ENCODE peak calls at places on chromosomes 11 and 22, in nine cellular contexts. A, R, F, P, C, N, T, G and B are unnamed samples.

GRCh38 chr11:75428301-75428724 is 4.7 kb downstream of the KLHL35 start:
- DNase-seq in F (peak; percentile 90), N (peak; percentile 89), A (peak; percentile 93), P (no peak), T (peak; percentile 99), G (no peak), C (peak; percentile 78), R (peak; percentile 91), B (peak; percentile 76)

GRCh38 chr22:48685767-48686166 is 1141.9 kb downstream of the BRD1 start:
- DNase-seq in N (no peak), R (no peak), P (no peak), F (no peak), A (no peak), T (no peak), C (no peak), G (no peak), B (no peak)

GRCh38 chr11:134759314-134759713 is 347.3 kb upstream of the B3GAT1 start:
- DNase-seq in G (no peak), F (no peak), R (no peak), A (no peak), N (no peak), P (no peak), T (no peak), C (no peak), B (no peak)

GRCh38 chr11:63868399-63869064 is 29.6 kb downstream of the MARK2 start:
- DNase-seq in A (no peak), F (no peak), C (no peak), R (peak; percentile 22), T (no peak), P (no peak), G (no peak), N (no peak), B (no peak)

GRCh38 chr11:115297330-115297729 is 206.9 kb downstream of the CADM1 start:
- DNase-seq in N (no peak), P (no peak), A (no peak), T (no peak), C (no peak), R (no peak), F (no peak), G (no peak), B (no peak)

GRCh38 chr11:67646535-67647336 is 3.8 kb downstream of the ACY3 start:
- DNase-seq in R (peak; percentile 69), F (no peak), T (no peak), A (no peak), P (no peak), C (no peak), N (peak; percentile 92), G (no peak), B (no peak)

GRCh38 chr22:39215070-39215396 is 29.7 kb downstream of the PDGFB start:
- DNase-seq in A (no peak), F (no peak), R (peak; percentile 13), P (no peak), G (no peak), N (peak; percentile 27), T (no peak), C (no peak), B (no peak)

GRCh38 chr22:22460635-22461034 is 47.9 kb downstream of the ZNF280B start:
- DNase-seq in C (no peak), N (no peak), F (no peak), T (peak; percentile 15), G (no peak), P (no peak), A (no peak), R (no peak), B (no peak)

GRCh38 chr11:66958956-66959274 is 732 bp upstream of the PC start:
- DNase-seq in G (no peak), T (no peak), F (no peak), R (no peak), P (no peak), A (no peak), N (no peak), C (no peak), B (no peak)

GRCh38 chr11:8033312-8033715 is 46.2 kb downstream of the EIF3F start:
- DNase-seq in F (peak; percentile 84), T (peak; percentile 69), G (peak; percentile 70), R (peak; percentile 93), P (peak; percentile 81), C (peak; percentile 66), N (peak; percentile 76), A (peak; percentile 87), B (no peak)

GRCh38 chr11:45253640-45254039 is 32.5 kb downstream of the SYT13 start:
- DNase-seq in N (no peak), T (no peak), P (no peak), C (no peak), A (no peak), G (no peak), F (no peak), R (no peak), B (no peak)

GRCh38 chr11:93028959-93029536 is 59.6 kb downstream of the MTNR1B start:
- DNase-seq in N (no peak), G (no peak), A (no peak), T (no peak), F (no peak), R (no peak), C (no peak), P (no peak), B (no peak)

GRCh38 chr11:6621711-6622211 is 2.5 kb upstream of the TPP1 start:
- DNase-seq in G (no peak), T (no peak), A (no peak), P (no peak), N (no peak), F (no peak), R (peak; percentile 72), C (no peak), B (no peak)

GRCh38 chr11:6617315-6617781 is 1.9 kb downstream of the TPP1 start:
- DNase-seq in P (peak; percentile 89), A (no peak), R (peak; percentile 46), N (no peak), F (no peak), C (no peak), T (no peak), G (no peak), B (no peak)

GRCh38 chr11:6618117-6619020 is 853 bp downstream of the TPP1 start:
- DNase-seq in P (peak; percentile 97), R (peak; percentile 82), N (peak; percentile 85), A (peak; percentile 57), T (peak; percentile 54), F (peak; percentile 80), G (no peak), C (peak; percentile 24), B (peak; percentile 86)

GRCh38 chr11:6616596-6617250 is 2.5 kb downstream of the TPP1 start:
- DNase-seq in R (peak; percentile 59), F (no peak), G (no peak), P (no peak), T (no peak), A (no peak), N (no peak), C (no peak), B (no peak)

GRCh38 chr11:6619021-6619745 is at the start of gene TPP1:
- DNase-seq in P (peak; percentile 97), R (peak; percentile 95), T (peak; percentile 93), C (peak; percentile 96), N (peak; percentile 98), G (peak; percentile 99), F (peak; percentile 95), A (peak; percentile 96), B (peak; percentile 84)
- H3K27ac ChIP-seq in P (peak within 1 kb of the TSS; percentile 40), R (peak within 1 kb of the TSS; percentile 89), T (peak within 1 kb of the TSS; percentile 1), C (peak within 1 kb of the TSS; percentile 77), N (peak within 1 kb of the TSS; percentile 92), G (peak within 1 kb of the TSS; percentile 90), F (peak within 1 kb of the TSS; percentile 88), A (peak within 1 kb of the TSS; percentile 82), B (peak within 1 kb of the TSS; percentile 94)

DNA sequence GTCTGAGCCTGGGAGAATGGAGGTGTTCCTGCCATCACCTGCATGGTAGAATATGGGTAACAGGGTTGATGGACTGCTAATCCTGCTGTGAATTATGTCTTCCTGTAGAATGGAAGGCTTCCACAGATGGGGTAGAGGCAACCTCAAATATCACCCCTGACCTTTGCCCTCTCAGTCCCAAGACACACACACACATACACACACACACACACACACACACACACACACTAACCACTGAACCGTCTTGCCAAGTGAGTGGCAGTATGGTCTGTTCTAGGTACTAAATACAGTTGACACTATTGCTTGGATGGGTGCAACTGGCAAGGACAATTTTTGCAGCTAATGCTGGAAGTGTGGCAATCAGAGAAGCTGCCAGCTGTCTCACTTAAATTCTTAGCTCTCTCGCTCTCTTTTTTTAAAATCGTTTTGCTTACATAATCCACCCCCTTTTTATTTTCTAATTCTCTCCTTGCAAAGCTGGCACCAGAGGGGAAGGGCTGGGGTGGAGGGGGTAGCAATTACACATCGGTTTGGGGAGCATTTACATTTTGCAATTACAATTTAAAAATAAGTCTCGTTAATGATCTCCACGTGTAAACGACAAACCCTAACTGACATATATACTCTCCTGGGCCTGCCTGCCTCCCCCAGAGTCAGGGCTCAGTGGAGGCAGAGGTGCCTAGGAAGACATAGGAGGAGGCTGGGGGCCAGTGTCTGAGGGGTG is 162.5 kb downstream of the FEZ1 start:
- DNase-seq in T (no peak), R (no peak), N (no peak), G (no peak), A (no peak), C (no peak), P (no peak), F (no peak), B (peak; percentile 58)
- H3K27ac ChIP-seq in T (no peak overlapping the region), R (no peak overlapping the region), N (no peak overlapping the region), G (no peak overlapping the region), A (no peak overlapping the region), C (no peak overlapping the region), P (no peak overlapping the region), F (no peak overlapping the region), B (peak overlapping the region; percentile 73)

GRCh38 chr22:31852691-31853370 is 91.5 kb upstream of the YWHAH start:
- DNase-seq in T (no peak), R (no peak), C (no peak), F (peak; percentile 18), P (no peak), N (no peak), A (no peak), G (no peak), B (no peak)

GRCh38 chr22:31861226-31861840 is 83.0 kb upstream of the YWHAH start:
- DNase-seq in P (peak; percentile 22), T (peak; percentile 22), R (no peak), G (no peak), A (no peak), N (no peak), C (no peak), F (no peak), B (no peak)

GRCh38 chr22:31853736-31854500 is 90.4 kb upstream of the YWHAH start:
- DNase-seq in A (no peak), R (no peak), G (no peak), N (no peak), T (no peak), P (no peak), F (no peak), C (no peak), B (no peak)

DNA sequence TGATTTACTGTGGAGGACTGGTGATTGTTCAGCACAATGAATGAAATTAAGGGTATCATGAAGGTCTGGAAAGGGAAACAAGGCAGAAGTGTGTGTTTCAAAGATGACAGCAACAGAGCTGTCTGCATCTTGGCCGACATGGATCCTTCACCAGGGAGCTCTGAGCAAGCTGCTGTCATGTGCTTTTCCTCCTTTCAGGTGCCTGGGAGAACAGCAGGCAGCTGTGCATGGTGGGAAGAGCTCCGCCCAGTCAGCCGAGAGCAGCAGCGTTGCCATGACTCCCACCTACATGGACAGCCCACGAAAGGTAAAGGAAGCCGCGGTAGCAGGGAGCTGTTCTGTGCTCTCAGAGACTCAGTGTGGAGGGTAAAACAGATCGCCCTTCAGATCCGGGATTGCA is 87.1 kb upstream of the YWHAH start:
- DNase-seq in T (no peak), N (no peak), C (no peak), G (no peak), R (no peak), A (no peak), P (no peak), F (no peak), B (peak; percentile 49)
- H3K27ac ChIP-seq in T (no peak overlapping the region), N (no peak overlapping the region), C (no peak overlapping the region), G (no peak overlapping the region), R (no peak overlapping the region), A (no peak overlapping the region), P (no peak overlapping the region), F (no peak overlapping the region), B (peak overlapping the region; percentile 91)

GRCh38 chr11:34910817-34911216 is 5.4 kb downstream of the APIP start:
- DNase-seq in A (no peak), N (no peak), R (no peak), G (no peak), P (no peak), F (no peak), T (no peak), C (no peak), B (no peak)
- H3K27ac ChIP-seq in A (no peak overlapping the region), N (no peak overlapping the region), R (no peak overlapping the region), G (no peak overlapping the region), P (no peak overlapping the region), F (no peak overlapping the region), T (no peak overlapping the region), C (no peak overlapping the region), B (no peak overlapping the region)